ENCODE peak calls at places on chromosomes 11 and 22, in four cellular contexts. A, Q, Y and W are unnamed samples.
A peak's percentile ranks its signal among the peaks of the same experiment; 100 is the strongest.

GRCh38 chr11:87917111-87917510 is 258.1 kb downstream of the RAB38 start:
- DNase-seq in A (no peak), Q (no peak), Y (no peak), W (no peak)

GRCh38 chr11:59707371-59707770 is 6.3 kb downstream of the OR10V1 start:
- DNase-seq in Q (no peak), Y (no peak), A (no peak), W (no peak)

GRCh38 chr22:47177334-47177815 is 414.9 kb downstream of the TBC1D22A start:
- DNase-seq in A (no peak), Q (no peak), Y (no peak), W (no peak)

GRCh38 chr22:48055827-48056226 is 1293.4 kb downstream of the TBC1D22A start:
- DNase-seq in Y (no peak), A (no peak), Q (no peak), W (no peak)

GRCh38 chr22:24465566-24465965 is 29.6 kb upstream of the UPB1 start:
- DNase-seq in Q (no peak), Y (no peak), A (peak; percentile 41), W (peak; percentile 94)

GRCh38 chr11:94885133-94885532 is 88.2 kb downstream of the CWC15 start:
- DNase-seq in A (no peak), Q (no peak), Y (peak; percentile 31), W (no peak)

GRCh38 chr11:72232260-72233055 is 7.9 kb downstream of the INPPL1 start:
- DNase-seq in A (no peak), Y (no peak), Q (peak; percentile 34), W (no peak)

GRCh38 chr11:57071829-57072228 is 83.1 kb downstream of the OR5AK2 start:
- DNase-seq in Q (no peak), A (no peak), Y (no peak), W (peak; percentile 37)

GRCh38 chr11:17277024-17277584 is 565 bp downstream of the NUCB2 start:
- DNase-seq in A (peak; percentile 40), Q (no peak), Y (no peak), W (peak; percentile 63)

GRCh38 chr11:115961168-115962003 is 457.2 kb upstream of the CADM1 start:
- DNase-seq in Q (no peak), Y (no peak), A (no peak), W (no peak)

GRCh38 chr22:41302016-41302767 is 867 bp downstream of the ZC3H7B start:
- DNase-seq in A (no peak), Y (no peak), Q (peak; percentile 69), W (no peak)

GRCh38 chr11:64455436-64456261 is 96.7 kb downstream of the RPS6KA4 start:
- DNase-seq in Q (no peak), Y (no peak), A (no peak), W (no peak)

GRCh38 chr22:50016988-50017700 is 4.6 kb upstream of the IL17REL start:
- DNase-seq in Y (peak; percentile 66), A (no peak), Q (no peak), W (no peak)

GRCh38 chr11:36015806-36016205 is 71.9 kb downstream of the LDLRAD3 start:
- DNase-seq in Q (no peak), Y (no peak), A (no peak), W (no peak)
- TF ChIP-seq RAD21 in Q (no peak), Y (no peak), A (no peak), W (no peak)

GRCh38 chr22:39598017-39598965 is 27.7 kb downstream of the CACNA1I start:
- DNase-seq in A (peak; percentile 79), Y (no peak), Q (peak; percentile 95), W (no peak)
- TF ChIP-seq CHD1 in A (no peak), Y (no peak), Q (no peak), W (no peak)

GRCh38 chr22:35335468-35335867 is 35.8 kb downstream of the TOM1 start:
- DNase-seq in Y (no peak), A (no peak), Q (no peak), W (no peak)

GRCh38 chr22:35335936-35336781 is 36.5 kb downstream of the TOM1 start:
- DNase-seq in Q (no peak), A (no peak), Y (no peak), W (no peak)

GRCh38 chr22:35334010-35334409 is 34.3 kb downstream of the TOM1 start:
- DNase-seq in A (no peak), Q (no peak), Y (no peak), W (no peak)

GRCh38 chr22:35330258-35330861 is 30.7 kb downstream of the TOM1 start:
- DNase-seq in Q (no peak), A (no peak), Y (no peak), W (peak; percentile 86)

GRCh38 chr22:35333220-35333619 is 33.5 kb downstream of the TOM1 start:
- DNase-seq in Y (no peak), A (no peak), Q (no peak), W (no peak)
- TF ChIP-seq RAD21 in Y (no peak), A (no peak), Q (no peak), W (no peak)

GRCh38 chr11:125275905-125276634 is 111.5 kb downstream of the PKNOX2 start:
- DNase-seq in Y (no peak), Q (no peak), A (no peak), W (peak; percentile 64)

GRCh38 chr11:125279680-125280079 is 115.1 kb downstream of the PKNOX2 start:
- DNase-seq in Q (no peak), A (no peak), Y (no peak), W (no peak)

GRCh38 chr11:125274309-125274708 is 109.8 kb downstream of the PKNOX2 start:
- DNase-seq in A (no peak), Q (no peak), Y (no peak), W (no peak)

GRCh38 chr11:125274774-125275173 is 110.2 kb downstream of the PKNOX2 start:
- DNase-seq in Q (no peak), Y (no peak), A (peak; percentile 18), W (no peak)

DNA sequence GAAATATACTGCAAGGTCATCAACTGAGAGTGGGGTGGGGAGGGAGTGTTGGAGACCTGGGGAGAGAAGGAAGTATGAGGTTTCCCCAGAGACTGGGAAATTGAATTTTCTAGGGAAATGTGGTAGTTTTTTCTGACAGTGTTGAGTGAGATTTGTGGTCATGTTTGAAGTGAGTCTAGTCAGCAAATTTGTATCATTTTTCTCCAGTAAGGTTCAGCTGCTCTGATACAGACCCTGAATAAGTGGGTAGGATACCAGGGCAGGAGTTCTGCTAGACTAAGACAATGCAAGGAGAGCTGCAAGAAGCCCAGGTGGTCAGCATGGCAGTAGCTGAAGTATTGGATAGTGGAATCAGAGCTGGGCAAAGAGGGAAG is 112.1 kb downstream of the PKNOX2 start:
- DNase-seq in Y (no peak), Q (no peak), A (no peak), W (no peak)
- TF ChIP-seq CHD1 in Y (no peak), Q (no peak), A (no peak), W (no peak)